ENCODE peak calls at places on chromosomes 5 and 9, in five cellular contexts. One of them, this sample, is unnamed.

GRCh38 chr5:59158637-59159391 is 575.9 kb downstream of the RAB3C start:
- DNase-seq in NAMALWA: no peak
- DNase-seq in activated CD8-positive, alpha-beta memory T cell treated with anti-CD3 and anti-CD28 coated beads for 4 hours: no peak
- DNase-seq in EL: no peak
- DNase-seq in omental fat pad: no peak
- DNase-seq in this sample: no peak

GRCh38 chr9:70110194-70111041 is 66.8 kb downstream of the MAMDC2 start:
- DNase-seq in NAMALWA: peak
- DNase-seq in activated CD8-positive, alpha-beta memory T cell treated with anti-CD3 and anti-CD28 coated beads for 4 hours: no peak
- DNase-seq in EL: peak
- DNase-seq in omental fat pad: no peak
- DNase-seq in this sample: no peak

GRCh38 chr5:14305045-14305444 is 161.9 kb downstream of the TRIO start:
- DNase-seq in NAMALWA: no peak
- DNase-seq in activated CD8-positive, alpha-beta memory T cell treated with anti-CD3 and anti-CD28 coated beads for 4 hours: no peak
- DNase-seq in EL: peak
- DNase-seq in omental fat pad: no peak
- DNase-seq in this sample: no peak

GRCh38 chr9:126690431-126691051 is 76.8 kb downstream of the LMX1B start:
- DNase-seq in NAMALWA: peak
- DNase-seq in activated CD8-positive, alpha-beta memory T cell treated with anti-CD3 and anti-CD28 coated beads for 4 hours: peak
- DNase-seq in EL: no peak
- DNase-seq in omental fat pad: no peak
- DNase-seq in this sample: peak

GRCh38 chr9:38067611-38067891 is 1.5 kb downstream of the SHB start:
- DNase-seq in NAMALWA: no peak
- DNase-seq in activated CD8-positive, alpha-beta memory T cell treated with anti-CD3 and anti-CD28 coated beads for 4 hours: no peak
- DNase-seq in EL: peak
- DNase-seq in omental fat pad: no peak
- DNase-seq in this sample: no peak

GRCh38 chr5:39657943-39658342 is 233.2 kb upstream of the DAB2 start:
- DNase-seq in NAMALWA: no peak
- DNase-seq in activated CD8-positive, alpha-beta memory T cell treated with anti-CD3 and anti-CD28 coated beads for 4 hours: no peak
- DNase-seq in EL: peak
- DNase-seq in omental fat pad: no peak
- DNase-seq in this sample: no peak

GRCh38 chr5:57598097-57598496 is 115.5 kb upstream of the ACTBL2 start:
- DNase-seq in NAMALWA: no peak
- DNase-seq in activated CD8-positive, alpha-beta memory T cell treated with anti-CD3 and anti-CD28 coated beads for 4 hours: no peak
- DNase-seq in EL: no peak
- DNase-seq in omental fat pad: no peak
- DNase-seq in this sample: no peak

GRCh38 chr9:107163370-107163769 is 119.7 kb upstream of the RAD23B start:
- DNase-seq in NAMALWA: no peak
- DNase-seq in activated CD8-positive, alpha-beta memory T cell treated with anti-CD3 and anti-CD28 coated beads for 4 hours: no peak
- DNase-seq in EL: no peak
- DNase-seq in omental fat pad: no peak
- DNase-seq in this sample: no peak

GRCh38 chr9:122719218-122719617 is 4.6 kb upstream of the OR1L4 start:
- DNase-seq in NAMALWA: no peak
- DNase-seq in activated CD8-positive, alpha-beta memory T cell treated with anti-CD3 and anti-CD28 coated beads for 4 hours: no peak
- DNase-seq in EL: no peak
- DNase-seq in omental fat pad: no peak
- DNase-seq in this sample: no peak

GRCh38 chr9:74443036-74443750 is 53.9 kb upstream of the RORB start:
- DNase-seq in NAMALWA: no peak
- DNase-seq in activated CD8-positive, alpha-beta memory T cell treated with anti-CD3 and anti-CD28 coated beads for 4 hours: no peak
- DNase-seq in EL: no peak
- DNase-seq in omental fat pad: no peak
- DNase-seq in this sample: no peak

GRCh38 chr9:80175286-80175906 is 603.6 kb downstream of the TLE4 start:
- DNase-seq in NAMALWA: peak
- DNase-seq in activated CD8-positive, alpha-beta memory T cell treated with anti-CD3 and anti-CD28 coated beads for 4 hours: no peak
- DNase-seq in EL: peak
- DNase-seq in omental fat pad: no peak
- DNase-seq in this sample: no peak

GRCh38 chr5:138180183-138180782 is 1.4 kb downstream of the KIF20A start:
- DNase-seq in NAMALWA: peak
- DNase-seq in activated CD8-positive, alpha-beta memory T cell treated with anti-CD3 and anti-CD28 coated beads for 4 hours: no peak
- DNase-seq in EL: peak
- DNase-seq in omental fat pad: no peak
- DNase-seq in this sample: no peak

GRCh38 chr5:160961030-160961429 is 109.0 kb upstream of the ATP10B start:
- DNase-seq in NAMALWA: no peak
- DNase-seq in activated CD8-positive, alpha-beta memory T cell treated with anti-CD3 and anti-CD28 coated beads for 4 hours: no peak
- DNase-seq in EL: no peak
- DNase-seq in omental fat pad: no peak
- DNase-seq in this sample: no peak